ENCODE peak calls at places on chromosome 19, in eight cellular contexts. L is neural progenitor cell; D is cortex of kidney; S is stimulated activated CD4-positive, alpha-beta T cell treated with anti-CD3 and anti-CD28 coated beads, Interleukin-4, amount 100 ng/mL, for 24 hours; Y is fibroblast of pulmonary artery; G is M059J; R is activated CD4-positive, alpha-beta T cell treated with anti-CD3 and anti-CD28 coated beads, Interleukin-2, amount 50 U/mL, for 1 hour; J is occipital lobe. X is an unnamed sample.

GRCh38 chr19:7734220-7735203 is 2.6 kb upstream of the CLEC4G start:
- DNase-seq in R (no peak), D (no peak), G (no peak), Y (peak; percentile 46), L (no peak), J (no peak), S (no peak), X (no peak)

GRCh38 chr19:39262496-39262895 is 5.7 kb upstream of the IFNL2 start:
- DNase-seq in R (no peak), Y (no peak), L (no peak), G (no peak), J (no peak), S (no peak), D (no peak), X (no peak)

GRCh38 chr19:3942790-3943409 is 10.0 kb downstream of the NMRK2 start:
- DNase-seq in S (no peak), Y (no peak), R (no peak), G (peak; percentile 30), L (no peak), D (no peak), J (no peak), X (peak; percentile 19)

GRCh38 chr19:5138606-5139594 is 170.0 kb downstream of the KDM4B start:
- DNase-seq in J (no peak), L (no peak), Y (peak; percentile 93), G (peak; percentile 93), D (no peak), R (peak; percentile 54), S (peak; percentile 67), X (peak; percentile 97)

GRCh38 chr19:5036733-5037681 is 68.1 kb downstream of the KDM4B start:
- DNase-seq in J (peak; percentile 67), Y (peak; percentile 54), S (no peak), G (peak; percentile 69), R (no peak), L (no peak), D (no peak), X (peak; percentile 96)

GRCh38 chr19:13026478-13026999 is 31.3 kb downstream of the NFIX start:
- DNase-seq in L (no peak), J (no peak), S (no peak), R (no peak), D (no peak), G (peak; percentile 89), Y (peak; percentile 40), X (peak; percentile 67)

GRCh38 chr19:28999733-29000433 is 213.1 kb downstream of the UQCRFS1 start:
- DNase-seq in Y (no peak), G (no peak), S (no peak), R (no peak), J (no peak), L (no peak), D (no peak), X (no peak)

GRCh38 chr19:8050274-8051096 is 2.1 kb upstream of the CCL25 start:
- DNase-seq in Y (peak; percentile 71), R (peak; percentile 82), L (peak; percentile 99), D (no peak), J (peak; percentile 54), S (peak; percentile 90), G (peak; percentile 55), X (peak; percentile 64)

GRCh38 chr19:1284293-1284978 is 1.2 kb upstream of the EFNA2 start:
- DNase-seq in Y (no peak), D (no peak), L (no peak), S (no peak), R (no peak), G (peak; percentile 17), J (no peak), X (no peak)

GRCh38 chr19:42201489-42202289 is 15.8 kb downstream of the DEDD2 start:
- DNase-seq in G (no peak), J (no peak), L (no peak), S (peak; percentile 39), D (no peak), R (peak; percentile 26), Y (no peak), X (no peak)

GRCh38 chr19:5801796-5802616 is 2.9 kb upstream of the NRTN start:
- DNase-seq in D (no peak), J (no peak), Y (peak; percentile 20), S (no peak), G (peak; percentile 45), L (peak; percentile 91), R (no peak), X (peak; percentile 53)

GRCh38 chr19:18489627-18490184 is 32.2 kb downstream of the ELL start:
- DNase-seq in L (no peak), S (no peak), G (no peak), Y (no peak), D (no peak), J (no peak), R (no peak), X (no peak)

GRCh38 chr19:19558636-19559035 is 20.6 kb downstream of the CILP2 start:
- DNase-seq in Y (no peak), R (no peak), G (no peak), D (no peak), L (no peak), S (no peak), J (no peak), X (no peak)

GRCh38 chr19:30437869-30438268 is 65.7 kb downstream of the ZNF536 start:
- DNase-seq in J (no peak), G (no peak), D (no peak), L (peak; percentile 34), Y (no peak), R (no peak), S (no peak), X (no peak)

GRCh38 chr19:49746206-49746958 is 16.7 kb downstream of the TSKS start:
- DNase-seq in D (no peak), Y (peak; percentile 46), S (peak; percentile 42), L (peak; percentile 61), J (no peak), R (peak; percentile 40), G (no peak), X (peak; percentile 61)

GRCh38 chr19:3699741-3700241 is 477 bp downstream of the PIP5K1C start:
- DNase-seq in D (no peak), S (no peak), J (no peak), Y (no peak), G (no peak), L (no peak), R (no peak), X (no peak)

GRCh38 chr19:43725468-43725867 is 9.6 kb downstream of the IRGC start:
- DNase-seq in S (no peak), R (no peak), Y (peak; percentile 13), J (no peak), D (no peak), L (no peak), G (no peak), X (peak; percentile 76)

GRCh38 chr19:16027528-16027927 is 48.8 kb upstream of the TPM4 start:
- DNase-seq in Y (no peak), J (no peak), R (no peak), D (no peak), S (no peak), G (no peak), L (no peak), X (no peak)

GRCh38 chr19:29507081-29507860 is 18.5 kb upstream of the VSTM2B start:
- DNase-seq in R (no peak), J (no peak), L (no peak), G (no peak), Y (no peak), S (no peak), D (no peak), X (no peak)

GRCh38 chr19:2089727-2090053 is 6.4 kb downstream of the MOB3A start:
- DNase-seq in R (no peak), L (no peak), G (no peak), S (no peak), D (no peak), J (no peak), Y (no peak), X (no peak)

GRCh38 chr19:16847407-16847806 is 18.2 kb downstream of the SIN3B start:
- DNase-seq in G (no peak), S (no peak), D (no peak), J (no peak), R (no peak), Y (no peak), L (no peak), X (no peak)

GRCh38 chr19:4016486-4016885 is 8.9 kb downstream of the PIAS4 start:
- DNase-seq in S (no peak), Y (no peak), R (no peak), L (no peak), G (no peak), D (no peak), J (peak; percentile 77), X (no peak)

GRCh38 chr19:40605201-40605971 is 4.2 kb downstream of the LTBP4 start:
- DNase-seq in Y (peak; percentile 55), R (peak; percentile 77), J (no peak), G (peak; percentile 71), D (no peak), L (peak; percentile 79), S (peak; percentile 76), X (peak; percentile 77)

GRCh38 chr19:39212377-39212742 is 8.3 kb upstream of the SYCN start:
- DNase-seq in J (no peak), R (peak; percentile 56), Y (peak; percentile 21), D (no peak), G (no peak), L (peak; percentile 71), S (peak; percentile 64), X (no peak)

GRCh38 chr19:45817010-45817724 is 2.1 kb upstream of the RSPH6A start:
- DNase-seq in L (peak; percentile 97), S (peak; percentile 97), J (peak; percentile 69), G (peak; percentile 87), R (peak; percentile 98), Y (peak; percentile 96), D (no peak), X (peak; percentile 84)